ENCODE peak calls at places on chromosomes 6 and 20, in ten cellular contexts. I is WERI-Rb-1, F is bronchial epithelial cell, U is AG04449, X is kidney epithelial cell, P is choroid plexus epithelial cell, W is neural progenitor cell, S is BE2C, N is Calu3, T is fibroblast of the aortic adventitia. D is an unnamed sample.

GRCh38 chr6:44388135-44388487 is 605 bp downstream of the CDC5L start:
- DNase-seq in X (no peak), P (no peak), S (no peak), U (no peak), W (no peak), I (no peak), N (no peak), T (no peak), F (peak), D (peak)

GRCh38 chr6:5214570-5215052 is 46.1 kb downstream of the LYRM4 start:
- DNase-seq in I (peak), U (no peak), P (peak), S (peak), F (peak), N (peak), W (peak), X (no peak), T (peak), D (peak)

GRCh38 chr20:14523090-14523489 is 185.7 kb upstream of the FLRT3 start:
- DNase-seq in I (no peak), F (peak), S (no peak), P (no peak), U (no peak), N (no peak), X (no peak), W (no peak), T (no peak), D (no peak)

GRCh38 chr6:7998103-7998725 is 66.0 kb downstream of the BLOC1S5 start:
- DNase-seq in N (no peak), T (peak), U (peak), F (no peak), S (no peak), P (peak), I (no peak), W (no peak), X (no peak), D (no peak)

GRCh38 chr6:94478178-94479140 is 1059.1 kb upstream of the EPHA7 start:
- DNase-seq in F (no peak), N (no peak), U (no peak), P (no peak), W (peak), T (no peak), X (no peak), I (peak), S (no peak), D (peak)

GRCh38 chr6:68559052-68559451 is 76.0 kb upstream of the ADGRB3 start:
- DNase-seq in U (no peak), X (no peak), I (peak), N (no peak), P (peak), S (peak), T (no peak), F (no peak), W (no peak), D (no peak)

GRCh38 chr6:142699391-142699790 is 245.6 kb downstream of the HIVEP2 start:
- DNase-seq in T (no peak), S (no peak), P (no peak), F (no peak), W (no peak), X (no peak), U (no peak), I (no peak), N (no peak), D (no peak)

GRCh38 chr6:167648506-167649278 is 178.0 kb upstream of the AFDN start:
- DNase-seq in X (no peak), S (no peak), P (no peak), U (no peak), F (no peak), I (no peak), T (no peak), W (no peak), N (no peak), D (no peak)

GRCh38 chr20:18188446-18188845 is 50.8 kb downstream of the KAT14 start:
- DNase-seq in P (peak), T (peak), U (peak), I (no peak), N (no peak), S (no peak), F (no peak), W (no peak), X (no peak), D (no peak)

GRCh38 chr6:130367767-130368166 is 1.9 kb downstream of the TMEM200A start:
- DNase-seq in P (no peak), U (no peak), N (no peak), W (no peak), S (no peak), F (no peak), X (no peak), T (no peak), I (no peak), D (no peak)

GRCh38 chr6:14126250-14126649 is 8.7 kb downstream of the CD83 start:
- DNase-seq in F (no peak), X (no peak), W (no peak), N (no peak), T (no peak), U (no peak), I (no peak), S (no peak), P (no peak), D (no peak)

GRCh38 chr20:54098044-54098443 is 27.6 kb upstream of the BCAS1 start:
- DNase-seq in T (no peak), N (no peak), U (no peak), W (no peak), X (no peak), S (no peak), I (no peak), P (no peak), F (no peak), D (no peak)

GRCh38 chr6:128068110-128068460 is 167.2 kb upstream of the THEMIS start:
- DNase-seq in P (no peak), F (no peak), U (no peak), I (peak), X (no peak), N (no peak), S (no peak), W (no peak), T (no peak), D (no peak)

GRCh38 chr6:166958926-166959861 is 2.8 kb upstream of the RNASET2 start:
- DNase-seq in I (no peak), U (no peak), W (no peak), S (no peak), P (no peak), N (peak), X (no peak), T (no peak), F (peak), D (no peak)

GRCh38 chr6:121143476-121143875 is 190.8 kb downstream of the TBC1D32 start:
- DNase-seq in N (no peak), P (no peak), S (no peak), U (no peak), F (peak), W (no peak), X (no peak), I (no peak), T (peak), D (no peak)

GRCh38 chr6:83488448-83488847 is 23.9 kb upstream of the PRSS35 start:
- DNase-seq in T (no peak), N (no peak), P (no peak), X (no peak), I (no peak), F (no peak), S (no peak), W (no peak), U (no peak), D (no peak)

GRCh38 chr6:106560966-106561740 is 68.1 kb downstream of the RTN4IP1 start:
- DNase-seq in F (peak), I (no peak), W (no peak), N (no peak), P (peak), T (peak), X (no peak), U (no peak), S (no peak), D (no peak)

GRCh38 chr6:156720739-156721714 is 56.2 kb upstream of the ARID1B start:
- DNase-seq in X (no peak), F (peak), P (peak), S (no peak), W (peak), I (peak), U (no peak), T (peak), N (peak), D (no peak)

GRCh38 chr6:137248702-137249101 is 29.5 kb upstream of the IFNGR1 start:
- DNase-seq in P (peak), T (no peak), W (no peak), X (no peak), N (no peak), F (no peak), S (no peak), U (no peak), I (no peak), D (no peak)

GRCh38 chr20:2292711-2293110 is 3.1 kb upstream of the TGM3 start:
- DNase-seq in X (no peak), F (no peak), P (no peak), N (no peak), W (no peak), U (no peak), I (no peak), T (no peak), S (no peak), D (no peak)

GRCh38 chr20:18739785-18740184 is 73.8 kb upstream of the SCP2D1 start:
- DNase-seq in U (peak), F (no peak), X (peak), S (no peak), T (peak), I (no peak), P (peak), N (no peak), W (peak), D (peak)

GRCh38 chr20:44057698-44058675 is 129.0 kb downstream of the JPH2 start:
- DNase-seq in W (no peak), I (no peak), U (no peak), X (no peak), F (no peak), S (no peak), T (peak), P (no peak), N (no peak), D (no peak)

GRCh38 chr20:667351-668034 is 8.1 kb downstream of the SCRT2 start:
- DNase-seq in I (peak), P (peak), N (peak), U (no peak), W (peak), F (peak), T (peak), S (peak), X (no peak), D (peak)

GRCh38 chr20:31848088-31848999 is 2.9 kb upstream of the FOXS1 start:
- DNase-seq in U (no peak), I (no peak), T (no peak), X (no peak), S (no peak), F (no peak), W (no peak), P (no peak), N (no peak), D (no peak)

GRCh38 chr20:35899064-35899463 is 55.2 kb downstream of the SCAND1 start:
- DNase-seq in W (no peak), T (no peak), X (no peak), I (no peak), S (no peak), P (no peak), F (no peak), U (no peak), N (no peak), D (no peak)

GRCh38 chr20:2137552-2138201 is 36.0 kb downstream of the STK35 start:
- DNase-seq in P (no peak), T (peak), W (no peak), U (peak), F (no peak), N (no peak), I (no peak), S (no peak), X (no peak), D (no peak)

GRCh38 chr6:83429857-83430605 is 820 bp downstream of the ME1 start:
- DNase-seq in S (no peak), U (no peak), N (peak), W (peak), T (peak), I (no peak), X (no peak), P (peak), F (peak), D (no peak)

GRCh38 chr6:157832250-157832967 is 9.4 kb downstream of the SNX9 start:
- DNase-seq in U (no peak), F (peak), P (peak), I (no peak), S (no peak), T (no peak), W (no peak), N (no peak), X (no peak), D (no peak)

GRCh38 chr6:150024646-150025155 is 631 bp downstream of the RAET1L start:
- DNase-seq in N (no peak), X (no peak), P (no peak), W (no peak), I (no peak), U (no peak), S (no peak), F (no peak), T (no peak), D (no peak)

GRCh38 chr20:10603971-10604864 is 69.6 kb downstream of the JAG1 start:
- DNase-seq in X (peak), U (peak), P (peak), N (peak), W (peak), I (peak), F (peak), T (peak), S (no peak), D (peak)

DNA sequence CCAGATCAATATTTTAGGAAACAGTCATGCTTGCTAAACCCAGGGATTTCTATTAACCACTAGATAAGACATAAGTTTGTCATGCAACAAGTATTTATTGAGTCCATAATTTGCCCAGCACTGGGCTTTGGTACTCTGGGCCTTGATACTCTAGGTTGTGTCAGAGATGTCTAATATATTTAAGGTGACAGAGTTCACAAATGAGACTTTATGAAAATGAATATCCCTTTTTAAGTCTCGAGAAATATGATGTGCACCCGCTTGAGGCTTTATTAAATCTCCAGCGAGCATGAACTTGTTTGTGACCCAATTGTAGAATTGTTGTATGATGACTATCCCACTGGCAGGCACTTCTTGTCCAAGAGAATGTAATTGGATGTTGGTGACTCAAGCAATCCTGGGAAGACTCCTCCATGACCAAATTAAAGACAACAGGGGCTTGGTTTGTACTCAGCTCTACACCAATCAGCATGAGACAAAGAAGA is 109.2 kb downstream of the ESR1 start:
- DNase-seq in U (no peak), P (peak), X (no peak), W (no peak), N (no peak), T (peak), F (peak), I (no peak), S (no peak), D (no peak)
- TF ChIP-seq CTCF in U (no peak), P (no peak), X (no peak), W (no peak), N (no peak), T (no peak), F (no peak), I (no peak), S (no peak), D (no peak)

DNA sequence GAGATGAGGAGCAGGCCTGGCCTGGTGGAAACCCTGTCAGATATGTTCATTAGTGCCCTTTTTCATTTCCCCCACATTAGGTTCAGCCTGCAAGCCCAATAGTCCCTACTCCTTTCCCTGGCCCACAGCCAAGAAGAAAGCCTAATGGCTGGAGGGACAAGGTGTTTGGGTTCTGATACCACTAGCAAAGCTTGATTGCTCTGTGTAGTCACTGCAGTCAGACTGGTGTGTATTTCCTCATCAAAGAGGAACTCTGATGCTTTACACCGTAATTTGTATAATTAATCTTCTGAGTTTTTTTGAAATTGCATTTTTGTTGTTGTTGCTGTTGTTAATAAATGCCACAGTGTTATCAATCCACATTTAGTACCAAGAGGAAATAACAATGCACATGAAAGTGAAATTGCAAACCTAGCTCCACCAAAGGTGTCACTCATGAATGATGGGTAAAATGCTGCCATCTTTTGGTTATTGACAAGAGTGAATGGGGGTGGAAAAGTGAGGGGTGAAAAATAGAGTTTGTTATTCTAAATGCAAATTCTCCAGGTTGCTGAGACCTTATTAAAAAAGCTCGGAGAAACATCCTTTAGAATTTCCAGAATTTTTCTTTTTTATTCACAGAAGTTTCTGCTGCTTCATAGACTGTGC is 320.2 kb upstream of the POU3F2 start:
- DNase-seq in W (no peak), P (no peak), U (no peak), I (no peak), T (no peak), F (no peak), N (no peak), X (no peak), S (peak), D (no peak)
- TF ChIP-seq CTCF in W (peak), P (no peak), U (no peak), I (no peak), T (no peak), F (no peak), N (no peak), X (no peak), S (no peak), D (no peak)

GRCh38 chr20:58864346-58864745 is 11.8 kb downstream of the GNAS start:
- DNase-seq in N (peak), I (no peak), W (no peak), F (no peak), P (no peak), U (no peak), S (no peak), X (no peak), T (no peak), D (no peak)
- TF ChIP-seq CTCF in N (peak), I (peak), W (peak), F (peak), P (peak), U (no peak), S (peak), X (peak), T (no peak), D (no peak)

GRCh38 chr20:45456632-45457031 is 12.9 kb upstream of the WFDC2 start:
- DNase-seq in X (no peak), U (no peak), W (peak), F (peak), I (peak), N (peak), P (peak), S (no peak), T (no peak), D (peak)
- TF ChIP-seq CTCF in X (peak), U (no peak), W (peak), F (peak), I (peak), N (peak), P (peak), S (peak), T (peak), D (peak)

GRCh38 chr6:145137425-145137824 is 597.9 kb downstream of the EPM2A start:
- DNase-seq in W (no peak), S (no peak), N (no peak), P (peak), X (no peak), I (no peak), T (peak), U (no peak), F (peak), D (no peak)
- TF ChIP-seq CTCF in W (peak), S (peak), N (no peak), P (peak), X (no peak), I (no peak), T (peak), U (no peak), F (peak), D (no peak)

DNA sequence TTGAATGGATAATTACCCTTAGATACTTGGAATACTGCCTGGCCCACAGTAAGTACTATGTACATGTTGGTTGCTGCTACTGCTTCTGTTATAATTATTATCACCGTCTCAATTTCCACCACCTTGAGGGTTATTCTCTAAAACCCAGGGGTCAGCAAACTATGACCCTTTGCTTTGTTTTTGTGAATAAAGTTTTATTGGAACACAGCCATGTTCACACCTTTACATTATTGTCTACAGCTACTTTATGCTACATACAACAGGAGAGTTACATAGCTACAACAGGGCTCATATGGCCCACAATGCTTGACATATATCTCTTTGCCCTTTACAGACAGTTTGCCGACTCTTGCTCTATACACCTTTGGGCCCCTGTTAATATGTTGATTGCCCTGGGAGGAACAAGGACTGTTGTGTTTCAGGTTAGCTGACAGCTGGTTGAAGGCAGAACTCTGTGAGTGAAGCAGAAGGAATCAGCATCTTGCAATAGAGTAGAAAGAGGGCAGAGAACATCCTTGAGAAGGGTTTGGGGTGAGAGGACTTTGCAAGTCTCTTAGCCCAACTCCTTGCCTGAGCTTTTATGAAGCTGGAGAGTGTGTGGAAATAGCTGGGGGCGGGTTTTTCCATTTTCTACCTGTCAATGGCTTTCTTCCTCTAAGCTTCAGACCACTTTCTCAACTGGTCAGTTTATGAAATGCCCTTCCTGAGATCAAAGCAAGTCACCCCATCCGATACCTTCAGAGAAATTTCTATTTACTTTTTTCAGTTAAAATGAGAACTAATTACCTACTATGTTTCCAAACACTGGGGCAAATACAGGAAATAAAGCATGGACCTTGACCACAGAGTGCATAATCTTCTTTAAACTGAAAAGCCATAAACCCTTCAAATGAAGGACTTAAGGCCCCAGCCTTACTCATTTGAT is 3.5 kb upstream of the MEP1A start:
- DNase-seq in X (no peak), U (no peak), F (no peak), P (no peak), I (no peak), N (no peak), W (no peak), T (no peak), S (no peak), D (no peak)
- TF ChIP-seq CTCF in X (no peak), U (no peak), F (no peak), P (no peak), I (no peak), N (no peak), W (no peak), T (no peak), S (no peak), D (no peak)